ENCODE peak calls at places on chromosomes 12 and 14, in four cellular contexts. R is brain pericyte, N is GM04503, T is OCI-LY7. L is an unnamed sample.

GRCh38 chr14:20798318-20798717 is 4.3 kb downstream of the RNASE1 start:
- DNase-seq in R (no peak), T (no peak), N (no peak), L (no peak)

GRCh38 chr12:49706351-49707126 is 666 bp downstream of the FMNL3 start:
- DNase-seq in T (peak), N (no peak), R (no peak), L (peak)

GRCh38 chr14:39265032-39265431 is 31.3 kb downstream of the MIA2 start:
- DNase-seq in T (peak), N (no peak), R (no peak), L (peak)

GRCh38 chr14:99137001-99137700 is 134.8 kb downstream of the BCL11B start:
- DNase-seq in N (no peak), R (no peak), T (no peak), L (no peak)

GRCh38 chr14:100824156-100824555 is 1.8 kb upstream of the MEG3 start:
- DNase-seq in R (no peak), T (no peak), N (no peak), L (peak)

GRCh38 chr14:65958664-65959562 is 527.3 kb upstream of the CCDC196 start:
- DNase-seq in T (peak), R (no peak), N (no peak), L (peak)

GRCh38 chr12:94263905-94264655 is 115.7 kb downstream of the PLXNC1 start:
- DNase-seq in N (peak), T (no peak), R (no peak), L (no peak)

GRCh38 chr14:33936391-33936790 is 14.5 kb downstream of the EGLN3 start:
- DNase-seq in T (no peak), N (no peak), R (no peak), L (no peak)

GRCh38 chr14:74425525-74426201 is 347 bp downstream of the SYNDIG1L start:
- DNase-seq in T (no peak), N (no peak), R (no peak), L (no peak)

GRCh38 chr14:23351681-23352505 is 794 bp downstream of the SLC22A17 start:
- DNase-seq in N (no peak), T (no peak), R (no peak), L (peak)

GRCh38 chr12:31773867-31774266 is 45.0 kb upstream of the AMN1 start:
- DNase-seq in T (peak), R (no peak), N (no peak), L (no peak)

GRCh38 chr12:94123127-94123526 is 25.2 kb upstream of the PLXNC1 start:
- DNase-seq in T (no peak), R (no peak), N (no peak), L (no peak)

GRCh38 chr12:111788178-111788654 is 21.5 kb downstream of the ALDH2 start:
- DNase-seq in R (no peak), T (peak), N (no peak), L (peak)

GRCh38 chr12:104219361-104219892 is 3.8 kb downstream of the TXNRD1 start:
- DNase-seq in T (no peak), N (peak), R (peak), L (peak)

GRCh38 chr14:70036665-70037064 is 152.1 kb downstream of the SLC8A3 start:
- DNase-seq in R (no peak), N (no peak), T (no peak), L (no peak)

GRCh38 chr14:67391266-67391665 is 20.7 kb downstream of the PLEK2 start:
- DNase-seq in T (no peak), R (no peak), N (no peak), L (no peak)

GRCh38 chr12:98671459-98671858 is 26.4 kb downstream of the APAF1 start:
- DNase-seq in T (no peak), R (no peak), N (no peak), L (no peak)

GRCh38 chr14:67059576-67059975 is 129.7 kb upstream of the GARIN2 start:
- DNase-seq in R (no peak), N (no peak), T (no peak), L (no peak)

GRCh38 chr12:7966558-7966957 is 30.6 kb upstream of the SLC2A3 start:
- DNase-seq in R (no peak), N (no peak), T (no peak), L (no peak)

L was measured in cerebellar cortex.